ENCODE peak calls at places on chromosomes 1 and 21, in five cellular contexts. E, T, G, A and Y are unnamed samples.

GRCh38 chr1:210822897-210823296 is 311.1 kb downstream of the KCNH1 start:
- DNase-seq in E (no peak), A (no peak), T (no peak), G (no peak), Y (no peak)

GRCh38 chr1:109886827-109887226 is 23.8 kb upstream of the CSF1 start:
- DNase-seq in E (no peak), G (no peak), A (no peak), T (no peak), Y (no peak)

GRCh38 chr1:9066945-9067807 is 2.3 kb downstream of the SLC2A5 start:
- DNase-seq in A (peak), T (no peak), E (no peak), G (peak), Y (no peak)

GRCh38 chr1:150976879-150977694 is 2.5 kb upstream of the CERS2 start:
- DNase-seq in A (no peak), G (no peak), T (peak), E (peak), Y (no peak)

GRCh38 chr1:3702990-3703728 is 49.1 kb upstream of the CCDC27 start:
- DNase-seq in E (no peak), A (peak), T (no peak), G (peak), Y (no peak)

GRCh38 chr21:44793269-44794030 is 8.2 kb downstream of the UBE2G2 start:
- DNase-seq in G (peak), A (peak), E (peak), T (peak), Y (no peak)

GRCh38 chr1:9111957-9112356 is 16.9 kb downstream of the GPR157 start:
- DNase-seq in G (no peak), T (no peak), E (no peak), A (no peak), Y (no peak)

GRCh38 chr21:38323721-38324591 is 67.2 kb downstream of the KCNJ15 start:
- DNase-seq in G (peak), E (no peak), A (peak), T (no peak), Y (no peak)

GRCh38 chr21:29499734-29500343 is 201.1 kb downstream of the BACH1 start:
- DNase-seq in G (peak), A (peak), T (no peak), E (no peak), Y (no peak)

GRCh38 chr1:147892731-147893214 is 9.8 kb upstream of the GJA8 start:
- DNase-seq in E (no peak), A (peak), T (no peak), G (peak), Y (no peak)

GRCh38 chr21:43712268-43712942 is 6.5 kb upstream of the PDXK start:
- DNase-seq in G (peak), A (no peak), T (peak), E (no peak), Y (no peak)

GRCh38 chr1:39673215-39673614 is 1.3 kb upstream of the NT5C1A start:
- DNase-seq in A (no peak), T (no peak), G (no peak), E (no peak), Y (no peak)

GRCh38 chr1:230964896-230965295 is 13.8 kb downstream of the TTC13 start:
- DNase-seq in E (no peak), G (no peak), A (no peak), T (no peak), Y (no peak)

GRCh38 chr1:246012271-246012854 is 494.7 kb downstream of the SMYD3 start:
- DNase-seq in A (no peak), E (no peak), T (no peak), G (peak), Y (no peak)

GRCh38 chr1:96060621-96061020 is 661.0 kb upstream of the PTBP2 start:
- DNase-seq in E (no peak), A (no peak), G (no peak), T (no peak), Y (no peak)

GRCh38 chr1:173056355-173056754 is 5.6 kb upstream of the TNFSF18 start:
- DNase-seq in G (no peak), A (no peak), E (no peak), T (no peak), Y (no peak)

GRCh38 chr1:184160236-184160635 is 108.7 kb downstream of the TSEN15 start:
- DNase-seq in G (peak), T (no peak), E (no peak), A (peak), Y (no peak)

GRCh38 chr1:184158911-184159701 is 107.6 kb downstream of the TSEN15 start:
- DNase-seq in T (no peak), E (no peak), A (no peak), G (no peak), Y (no peak)

GRCh38 chr1:184162266-184162665 is 110.7 kb downstream of the TSEN15 start:
- DNase-seq in E (no peak), G (no peak), T (no peak), A (no peak), Y (no peak)

GRCh38 chr1:184163674-184164470 is 112.3 kb downstream of the TSEN15 start:
- DNase-seq in A (peak), G (peak), T (no peak), E (no peak), Y (no peak)

DNA sequence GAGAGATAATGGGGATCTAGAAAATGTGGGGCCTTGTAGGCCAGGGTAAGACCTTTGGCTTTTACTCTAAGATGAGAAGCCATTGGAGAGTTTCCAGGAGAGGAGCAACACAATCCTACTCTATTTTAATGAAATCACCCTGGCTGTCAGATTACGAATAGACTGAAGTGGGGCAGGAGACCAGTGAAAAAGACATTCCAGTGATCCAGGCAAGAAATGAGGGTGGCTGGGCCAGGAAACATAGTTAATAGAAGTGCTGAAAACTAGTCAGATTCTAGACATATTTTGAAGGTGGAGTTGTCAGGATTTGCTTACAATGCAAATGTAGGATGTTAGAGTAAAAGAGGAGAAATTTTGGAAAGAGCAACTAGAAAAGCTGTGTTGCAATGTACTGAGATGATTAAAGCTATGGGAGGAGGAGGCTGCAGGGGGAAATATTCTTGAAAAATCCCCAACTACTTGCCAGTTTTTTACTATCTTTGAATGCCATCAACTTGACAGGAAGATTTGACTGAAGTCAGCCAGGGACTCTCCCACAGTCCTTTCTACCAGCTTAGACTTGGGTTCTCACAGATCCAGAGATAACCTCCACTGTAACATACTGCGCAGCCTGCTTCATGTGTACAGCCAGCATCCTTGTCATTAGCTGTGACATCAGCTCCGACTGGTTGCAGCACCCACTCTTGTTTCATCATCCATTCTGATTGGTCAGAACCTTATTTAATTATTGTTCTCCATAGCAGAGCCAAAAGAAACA is 109.6 kb downstream of the TSEN15 start:
- DNase-seq in E (no peak), A (no peak), G (peak), T (no peak), Y (no peak)
- H3K4me3 ChIP-seq in E (no peak), A (no peak), G (no peak), T (no peak), Y (no peak)

GRCh38 chr1:160877221-160877620 is 7.8 kb downstream of the ITLN1 start:
- DNase-seq in T (no peak), G (no peak), A (no peak), E (no peak), Y (no peak)
- TF ChIP-seq CTCF in T (peak), G (no peak), A (no peak), E (no peak), Y (peak)

DNA sequence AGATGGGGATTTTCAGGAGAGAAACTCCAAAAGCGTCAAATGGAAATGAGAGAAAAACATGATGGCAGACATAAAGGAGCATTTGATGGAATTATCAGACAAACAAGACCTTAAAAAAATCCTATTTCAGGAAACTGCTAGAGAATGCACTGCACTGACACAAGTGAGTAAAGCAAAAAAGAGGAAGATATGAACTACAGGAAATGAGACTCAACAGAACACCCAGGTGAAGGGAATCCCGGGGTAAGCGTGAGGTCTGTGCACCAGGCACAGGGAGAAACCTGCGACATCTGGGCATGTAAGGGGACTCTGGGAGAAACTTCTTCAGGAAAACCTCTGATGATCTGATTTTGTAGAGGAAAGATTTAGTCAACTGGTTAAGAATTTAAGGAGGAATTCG is 2.8 kb downstream of the TARBP1 start:
- DNase-seq in A (no peak), G (no peak), T (no peak), E (no peak), Y (no peak)
- H3K4me3 ChIP-seq in A (no peak), G (no peak), T (no peak), E (no peak), Y (no peak)

GRCh38 chr1:87501738-87502137 is 173.1 kb downstream of the LMO4 start:
- DNase-seq in G (no peak), A (no peak), E (no peak), T (no peak), Y (no peak)
- TF ChIP-seq CTCF in G (peak), A (peak), E (no peak), T (no peak), Y (no peak)

DNA sequence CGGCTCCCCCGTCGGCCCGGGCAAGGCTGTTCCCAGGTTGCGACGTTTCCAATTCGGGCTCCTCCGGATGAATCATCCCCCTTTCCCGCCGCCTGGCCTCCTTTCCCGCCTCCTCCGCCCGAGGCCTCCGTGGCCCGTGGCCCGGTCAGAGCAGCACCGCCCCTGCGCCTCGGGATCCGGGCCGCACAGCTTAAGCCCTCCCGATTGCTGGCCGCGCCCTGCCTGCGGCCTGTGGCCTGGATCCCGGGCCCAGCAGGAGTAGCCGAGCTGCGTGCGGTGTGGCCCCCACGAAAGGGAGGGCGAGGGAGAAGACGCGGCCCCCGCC is 1.1 kb downstream of the TMEM200B start:
- DNase-seq in A (no peak), G (peak), E (peak), T (peak), Y (no peak)
- H3K4me3 ChIP-seq in A (peak), G (peak), E (peak), T (peak), Y (no peak)

GRCh38 chr1:75630004-75630403 is 19.1 kb upstream of the SLC44A5 start:
- DNase-seq in A (no peak), G (no peak), E (no peak), T (no peak), Y (no peak)

GRCh38 chr1:75630998-75631397 is 20.1 kb upstream of the SLC44A5 start:
- DNase-seq in E (no peak), T (no peak), G (no peak), A (no peak), Y (no peak)

GRCh38 chr1:75632350-75632949 is 21.5 kb upstream of the SLC44A5 start:
- DNase-seq in E (no peak), A (peak), T (no peak), G (peak), Y (no peak)
- TF ChIP-seq CTCF in E (peak), A (peak), T (peak), G (peak), Y (peak)

GRCh38 chr1:233679598-233679997 is 65.7 kb downstream of the KCNK1 start:
- DNase-seq in E (no peak), A (no peak), G (no peak), T (no peak), Y (no peak)

GRCh38 chr1:233680000-233680399 is 66.1 kb downstream of the KCNK1 start:
- DNase-seq in E (no peak), T (no peak), A (no peak), G (no peak), Y (no peak)

GRCh38 chr1:233681285-233681684 is 67.4 kb downstream of the KCNK1 start:
- DNase-seq in T (no peak), E (no peak), A (no peak), G (no peak), Y (no peak)

GRCh38 chr1:233677690-233678354 is 63.9 kb downstream of the KCNK1 start:
- DNase-seq in T (no peak), E (no peak), A (no peak), G (no peak), Y (no peak)

GRCh38 chr1:233679030-233679429 is 65.1 kb downstream of the KCNK1 start:
- DNase-seq in T (no peak), A (no peak), E (no peak), G (no peak), Y (no peak)
- H3K4me3 ChIP-seq in T (no peak), A (no peak), E (no peak), G (no peak), Y (no peak)

GRCh38 chr1:47725000-47725731 is 272.0 kb downstream of the TRABD2B start:
- DNase-seq in T (no peak), G (no peak), E (peak), A (no peak), Y (no peak)
- TF ChIP-seq CTCF in T (no peak), G (no peak), E (peak), A (peak), Y (no peak)